ENCODE peak calls at places on chromosomes 2 and 18, in four cellular contexts. One of them, this sample, is unnamed.
A peak's percentile ranks its signal among the peaks of the same experiment; 100 is the strongest.

GRCh38 chr2:161134547-161135518 is 25.4 kb upstream of the TANK start:
- DNase-seq in GDM1: no peak
- DNase-seq in mammary epithelial cell: no peak
- DNase-seq in stimulated activated CD8-positive, alpha-beta memory T cell treated with anti-CD3 and anti-CD28 coated beads, Interleukin-15, amount 100 ng/mL, for 24 hours: no peak
- DNase-seq in this sample: no peak

GRCh38 chr2:4715065-4715464 is 977.1 kb upstream of the SOX11 start:
- DNase-seq in GDM1: no peak
- DNase-seq in mammary epithelial cell: no peak
- DNase-seq in stimulated activated CD8-positive, alpha-beta memory T cell treated with anti-CD3 and anti-CD28 coated beads, Interleukin-15, amount 100 ng/mL, for 24 hours: no peak
- DNase-seq in this sample: no peak

GRCh38 chr18:22185298-22185697 is 15.9 kb downstream of the GATA6 start:
- DNase-seq in GDM1: no peak
- DNase-seq in mammary epithelial cell: no peak
- DNase-seq in stimulated activated CD8-positive, alpha-beta memory T cell treated with anti-CD3 and anti-CD28 coated beads, Interleukin-15, amount 100 ng/mL, for 24 hours: no peak
- DNase-seq in this sample: no peak

GRCh38 chr2:202122975-202123765 is 50.1 kb downstream of the KIAA2012 start:
- DNase-seq in GDM1: peak; percentile 15
- DNase-seq in mammary epithelial cell: no peak
- DNase-seq in stimulated activated CD8-positive, alpha-beta memory T cell treated with anti-CD3 and anti-CD28 coated beads, Interleukin-15, amount 100 ng/mL, for 24 hours: no peak
- DNase-seq in this sample: no peak

GRCh38 chr2:43300781-43301586 is 74.6 kb upstream of the ZFP36L2 start:
- DNase-seq in GDM1: no peak
- DNase-seq in mammary epithelial cell: peak; percentile 92
- DNase-seq in stimulated activated CD8-positive, alpha-beta memory T cell treated with anti-CD3 and anti-CD28 coated beads, Interleukin-15, amount 100 ng/mL, for 24 hours: no peak
- DNase-seq in this sample: no peak

GRCh38 chr2:71748227-71748626 is 294.9 kb downstream of the DYSF start:
- DNase-seq in GDM1: no peak
- DNase-seq in mammary epithelial cell: no peak
- DNase-seq in stimulated activated CD8-positive, alpha-beta memory T cell treated with anti-CD3 and anti-CD28 coated beads, Interleukin-15, amount 100 ng/mL, for 24 hours: no peak
- DNase-seq in this sample: no peak

GRCh38 chr2:71545572-71546274 is 92.4 kb downstream of the DYSF start:
- DNase-seq in GDM1: peak; percentile 27
- DNase-seq in mammary epithelial cell: peak; percentile 30
- DNase-seq in stimulated activated CD8-positive, alpha-beta memory T cell treated with anti-CD3 and anti-CD28 coated beads, Interleukin-15, amount 100 ng/mL, for 24 hours: no peak
- DNase-seq in this sample: no peak

GRCh38 chr18:10378688-10379465 is 75.6 kb upstream of the APCDD1 start:
- DNase-seq in GDM1: no peak
- DNase-seq in mammary epithelial cell: peak; percentile 40
- DNase-seq in stimulated activated CD8-positive, alpha-beta memory T cell treated with anti-CD3 and anti-CD28 coated beads, Interleukin-15, amount 100 ng/mL, for 24 hours: no peak
- DNase-seq in this sample: no peak

GRCh38 chr2:237538901-237539300 is 27.5 kb upstream of the PRLH start:
- DNase-seq in GDM1: no peak
- DNase-seq in mammary epithelial cell: no peak
- DNase-seq in stimulated activated CD8-positive, alpha-beta memory T cell treated with anti-CD3 and anti-CD28 coated beads, Interleukin-15, amount 100 ng/mL, for 24 hours: no peak
- DNase-seq in this sample: no peak

GRCh38 chr2:98839292-98839691 is 96.7 kb downstream of the CRACDL start:
- DNase-seq in GDM1: no peak
- DNase-seq in mammary epithelial cell: peak; percentile 49
- DNase-seq in stimulated activated CD8-positive, alpha-beta memory T cell treated with anti-CD3 and anti-CD28 coated beads, Interleukin-15, amount 100 ng/mL, for 24 hours: no peak
- DNase-seq in this sample: no peak

GRCh38 chr2:207167129-207167923 is 1.6 kb upstream of the KLF7 start:
- DNase-seq in GDM1: peak; percentile 40
- DNase-seq in mammary epithelial cell: peak; percentile 57
- DNase-seq in stimulated activated CD8-positive, alpha-beta memory T cell treated with anti-CD3 and anti-CD28 coated beads, Interleukin-15, amount 100 ng/mL, for 24 hours: no peak
- DNase-seq in this sample: no peak

GRCh38 chr2:28004086-28004485 is 113.6 kb downstream of the BABAM2 start:
- DNase-seq in GDM1: no peak
- DNase-seq in mammary epithelial cell: peak; percentile 76
- DNase-seq in stimulated activated CD8-positive, alpha-beta memory T cell treated with anti-CD3 and anti-CD28 coated beads, Interleukin-15, amount 100 ng/mL, for 24 hours: no peak
- DNase-seq in this sample: no peak

GRCh38 chr2:37350034-37350433 is 5.6 kb downstream of the QPCT start:
- DNase-seq in GDM1: no peak
- DNase-seq in mammary epithelial cell: no peak
- DNase-seq in stimulated activated CD8-positive, alpha-beta memory T cell treated with anti-CD3 and anti-CD28 coated beads, Interleukin-15, amount 100 ng/mL, for 24 hours: no peak
- DNase-seq in this sample: no peak

GRCh38 chr2:43333656-43334144 is 107.3 kb upstream of the ZFP36L2 start:
- DNase-seq in GDM1: no peak
- DNase-seq in mammary epithelial cell: peak; percentile 79
- DNase-seq in stimulated activated CD8-positive, alpha-beta memory T cell treated with anti-CD3 and anti-CD28 coated beads, Interleukin-15, amount 100 ng/mL, for 24 hours: no peak
- DNase-seq in this sample: no peak

GRCh38 chr2:143420313-143420712 is 291.1 kb downstream of the ARHGAP15 start:
- DNase-seq in GDM1: no peak
- DNase-seq in mammary epithelial cell: no peak
- DNase-seq in stimulated activated CD8-positive, alpha-beta memory T cell treated with anti-CD3 and anti-CD28 coated beads, Interleukin-15, amount 100 ng/mL, for 24 hours: no peak
- DNase-seq in this sample: no peak

GRCh38 chr2:75238670-75239330 is 39.5 kb upstream of the TACR1 start:
- DNase-seq in GDM1: no peak
- DNase-seq in mammary epithelial cell: peak; percentile 55
- DNase-seq in stimulated activated CD8-positive, alpha-beta memory T cell treated with anti-CD3 and anti-CD28 coated beads, Interleukin-15, amount 100 ng/mL, for 24 hours: no peak
- DNase-seq in this sample: no peak